ENCODE peak calls at places on chromosome 5, in six cellular contexts. I, V, C, S, U and Z are unnamed samples.

GRCh38 chr5:96431376-96432244 is 1.4 kb downstream of the PCSK1 start:
- DNase-seq in I (peak), V (no peak), C (no peak), S (peak), U (no peak), Z (no peak)

GRCh38 chr5:143506881-143507552 is 103.5 kb upstream of the NR3C1 start:
- DNase-seq in I (peak), V (no peak), C (no peak), S (no peak), U (no peak), Z (no peak)

GRCh38 chr5:67353500-67353931 is 156.9 kb upstream of the CD180 start:
- DNase-seq in I (no peak), V (no peak), C (no peak), S (peak), U (no peak), Z (no peak)

GRCh38 chr5:398475-399295 is 44.3 kb upstream of the EXOC3 start:
- DNase-seq in I (no peak), V (no peak), C (no peak), S (no peak), U (peak), Z (no peak)

GRCh38 chr5:146447734-146448380 is 724 bp downstream of the TCERG1 start:
- DNase-seq in I (no peak), V (no peak), C (no peak), S (no peak), U (no peak), Z (no peak)

GRCh38 chr5:40278881-40279280 is 400.8 kb upstream of the PTGER4 start:
- DNase-seq in I (no peak), V (no peak), C (no peak), S (no peak), U (no peak), Z (no peak)

GRCh38 chr5:158560170-158560569 is 539.5 kb downstream of the EBF1 start:
- DNase-seq in I (no peak), V (no peak), C (no peak), S (no peak), U (no peak), Z (no peak)

GRCh38 chr5:86917117-86917579 is 299.4 kb downstream of the COX7C start:
- DNase-seq in I (peak), V (no peak), C (no peak), S (no peak), U (no peak), Z (no peak)

GRCh38 chr5:172117977-172118701 is 69.9 kb downstream of the STK10 start:
- DNase-seq in I (no peak), V (no peak), C (no peak), S (no peak), U (peak), Z (no peak)

GRCh38 chr5:68251386-68251785 is 35.8 kb downstream of the PIK3R1 start:
- DNase-seq in I (no peak), V (peak), C (no peak), S (no peak), U (no peak), Z (no peak)

GRCh38 chr5:51810592-51810991 is 427.3 kb downstream of the ISL1 start:
- DNase-seq in I (no peak), V (no peak), C (no peak), S (no peak), U (no peak), Z (no peak)

GRCh38 chr5:58241383-58241782 is 218.5 kb downstream of the PLK2 start:
- DNase-seq in I (no peak), V (no peak), C (no peak), S (no peak), U (no peak), Z (no peak)

GRCh38 chr5:36273809-36274526 is 27.7 kb downstream of the RANBP3L start:
- DNase-seq in I (no peak), V (no peak), C (no peak), S (no peak), U (no peak), Z (no peak)

GRCh38 chr5:132883261-132883834 is 9.9 kb downstream of the LEAP2 start:
- DNase-seq in I (peak), V (no peak), C (no peak), S (peak), U (no peak), Z (peak)